ENCODE peak calls at places on chromosomes 7 and 10, in seven cellular contexts. One of them, this sample, is unnamed.

GRCh38 chr7:11625669-11626068 is 206.3 kb downstream of the THSD7A start:
- DNase-seq in lung microvascular endothelial cell: peak
- DNase-seq in NCI-H446: no peak
- DNase-seq in Calu3: peak
- DNase-seq in RPMI8226: no peak
- DNase-seq in adrenal gland: peak
- DNase-seq in midbrain: no peak
- DNase-seq in this sample: no peak

GRCh38 chr10:89537361-89537760 is 2.0 kb upstream of the SLC16A12 start:
- DNase-seq in lung microvascular endothelial cell: no peak
- DNase-seq in NCI-H446: no peak
- DNase-seq in Calu3: no peak
- DNase-seq in RPMI8226: no peak
- DNase-seq in adrenal gland: no peak
- DNase-seq in midbrain: no peak
- DNase-seq in this sample: no peak

GRCh38 chr10:123009105-123009805 is 449 bp downstream of the ACADSB start:
- DNase-seq in lung microvascular endothelial cell: peak
- DNase-seq in NCI-H446: no peak
- DNase-seq in Calu3: peak
- DNase-seq in RPMI8226: peak
- DNase-seq in adrenal gland: peak
- DNase-seq in midbrain: peak
- DNase-seq in this sample: no peak

GRCh38 chr7:42264702-42265101 is 27.7 kb upstream of the GLI3 start:
- DNase-seq in lung microvascular endothelial cell: no peak
- DNase-seq in NCI-H446: no peak
- DNase-seq in Calu3: no peak
- DNase-seq in RPMI8226: peak
- DNase-seq in adrenal gland: no peak
- DNase-seq in midbrain: no peak
- DNase-seq in this sample: no peak

GRCh38 chr7:70498232-70498631 is 633.7 kb upstream of the GALNT17 start:
- DNase-seq in lung microvascular endothelial cell: no peak
- DNase-seq in NCI-H446: no peak
- DNase-seq in Calu3: no peak
- DNase-seq in RPMI8226: no peak
- DNase-seq in adrenal gland: no peak
- DNase-seq in midbrain: no peak
- DNase-seq in this sample: peak

GRCh38 chr10:11616021-11616420 is 4.6 kb upstream of the USP6NL start:
- DNase-seq in lung microvascular endothelial cell: no peak
- DNase-seq in NCI-H446: no peak
- DNase-seq in Calu3: no peak
- DNase-seq in RPMI8226: no peak
- DNase-seq in adrenal gland: no peak
- DNase-seq in midbrain: no peak
- DNase-seq in this sample: no peak

GRCh38 chr7:12475362-12476063 is 71.8 kb upstream of the VWDE start:
- DNase-seq in lung microvascular endothelial cell: peak
- DNase-seq in NCI-H446: no peak
- DNase-seq in Calu3: no peak
- DNase-seq in RPMI8226: no peak
- DNase-seq in adrenal gland: no peak
- DNase-seq in midbrain: no peak
- DNase-seq in this sample: no peak

GRCh38 chr7:131557521-131558385 is 1.3 kb upstream of the PODXL start:
- DNase-seq in lung microvascular endothelial cell: peak
- DNase-seq in NCI-H446: no peak
- DNase-seq in Calu3: no peak
- DNase-seq in RPMI8226: no peak
- DNase-seq in adrenal gland: no peak
- DNase-seq in midbrain: no peak
- DNase-seq in this sample: peak

GRCh38 chr7:66267249-66267648 is 62.1 kb downstream of the TPST1 start:
- DNase-seq in lung microvascular endothelial cell: no peak
- DNase-seq in NCI-H446: no peak
- DNase-seq in Calu3: no peak
- DNase-seq in RPMI8226: no peak
- DNase-seq in adrenal gland: peak
- DNase-seq in midbrain: no peak
- DNase-seq in this sample: no peak

GRCh38 chr10:112639291-112639690 is 192.3 kb downstream of the VTI1A start:
- DNase-seq in lung microvascular endothelial cell: no peak
- DNase-seq in NCI-H446: no peak
- DNase-seq in Calu3: no peak
- DNase-seq in RPMI8226: no peak
- DNase-seq in adrenal gland: no peak
- DNase-seq in midbrain: no peak
- DNase-seq in this sample: no peak

GRCh38 chr10:10629512-10629911 is 388.2 kb upstream of the CELF2 start:
- DNase-seq in lung microvascular endothelial cell: no peak
- DNase-seq in NCI-H446: no peak
- DNase-seq in Calu3: no peak
- DNase-seq in RPMI8226: no peak
- DNase-seq in adrenal gland: no peak
- DNase-seq in midbrain: no peak
- DNase-seq in this sample: no peak